ENCODE peak calls at places on chromosomes 6 and 20, in eight cellular contexts. W, S, O, E, R, C, Z and U are unnamed samples.

GRCh38 chr6:152348116-152348515 is 289.0 kb downstream of the SYNE1 start:
- DNase-seq in W (no peak), S (no peak), O (peak; percentile 59), E (no peak), R (peak; percentile 18), C (no peak), Z (no peak), U (no peak)

GRCh38 chr6:4388675-4389074 is 253.3 kb upstream of the ECI2 start:
- DNase-seq in W (no peak), S (no peak), O (peak; percentile 13), E (no peak), R (no peak), C (no peak), Z (no peak), U (peak; percentile 39)

GRCh38 chr20:59515013-59515905 is 89.1 kb upstream of the PHACTR3 start:
- DNase-seq in W (peak; percentile 75), S (no peak), O (peak; percentile 57), E (peak; percentile 52), R (peak; percentile 23), C (peak; percentile 22), Z (no peak), U (peak; percentile 47)

GRCh38 chr6:29011276-29011734 is 6.2 kb upstream of the ZNF311 start:
- DNase-seq in W (peak; percentile 24), S (no peak), O (peak; percentile 75), E (peak; percentile 70), R (peak; percentile 69), C (no peak), Z (peak; percentile 48), U (peak; percentile 48)

GRCh38 chr6:41546475-41546865 is 289 bp downstream of the FOXP4 start:
- DNase-seq in W (no peak), S (no peak), O (peak; percentile 47), E (peak; percentile 31), R (no peak), C (no peak), Z (no peak), U (no peak)

GRCh38 chr6:63997727-63998126 is 362.1 kb downstream of the PHF3 start:
- DNase-seq in W (no peak), S (no peak), O (no peak), E (no peak), R (no peak), C (no peak), Z (no peak), U (no peak)

GRCh38 chr6:70547313-70547712 is 19.4 kb upstream of the SDHAF4 start:
- DNase-seq in W (no peak), S (no peak), O (peak; percentile 44), E (peak; percentile 24), R (peak; percentile 17), C (no peak), Z (no peak), U (peak; percentile 16)

GRCh38 chr20:64035066-64035932 is 683 bp upstream of the C20orf204 start:
- DNase-seq in W (no peak), S (no peak), O (no peak), E (no peak), R (no peak), C (no peak), Z (no peak), U (no peak)

GRCh38 chr6:80932364-80932763 is 820.1 kb downstream of the TENT5A start:
- DNase-seq in W (no peak), S (peak; percentile 26), O (peak; percentile 62), E (peak; percentile 65), R (peak; percentile 83), C (no peak), Z (no peak), U (no peak)

GRCh38 chr6:15296735-15297134 is 50.9 kb downstream of the JARID2 start:
- DNase-seq in W (no peak), S (no peak), O (no peak), E (no peak), R (no peak), C (no peak), Z (no peak), U (no peak)

GRCh38 chr20:5714261-5715041 is 35.8 kb upstream of the SHLD1 start:
- DNase-seq in W (no peak), S (no peak), O (peak; percentile 76), E (no peak), R (no peak), C (no peak), Z (peak; percentile 81), U (no peak)

GRCh38 chr20:52744441-52744840 is 227.7 kb upstream of the TSHZ2 start:
- DNase-seq in W (no peak), S (no peak), O (no peak), E (no peak), R (no peak), C (no peak), Z (no peak), U (no peak)

GRCh38 chr6:170128811-170129681 is 161.8 kb downstream of the DLL1 start:
- DNase-seq in W (no peak), S (no peak), O (no peak), E (no peak), R (no peak), C (no peak), Z (peak; percentile 9), U (no peak)

DNA sequence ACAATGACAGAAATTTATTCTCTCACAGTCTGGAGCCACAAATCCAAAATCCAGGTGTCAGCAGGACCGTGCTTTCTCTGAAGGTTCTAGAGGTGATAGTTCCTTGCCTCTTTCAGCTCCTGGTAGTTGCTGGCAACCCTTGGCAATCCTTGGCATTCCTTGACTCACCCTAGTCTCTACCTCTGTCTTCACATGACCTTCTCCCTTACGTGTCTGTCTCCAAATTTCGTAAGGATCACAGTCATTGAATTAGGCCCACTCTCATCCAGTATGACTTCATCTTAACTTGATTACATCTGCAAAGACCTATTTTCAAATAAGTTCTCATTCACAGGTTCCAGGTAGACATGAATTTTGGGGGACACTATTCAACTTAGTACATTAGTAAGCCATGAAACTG is 143.1 kb downstream of the CEP57L1 start:
- DNase-seq in W (no peak), S (no peak), O (peak; percentile 68), E (peak; percentile 79), R (no peak), C (no peak), Z (no peak), U (no peak)
- H3K4me3 ChIP-seq in W (no peak overlapping the region), S (no peak overlapping the region), O (no peak overlapping the region), E (no peak overlapping the region), R (no peak overlapping the region), C (no peak overlapping the region), Z (no peak overlapping the region), U (no peak overlapping the region)

GRCh38 chr20:46151936-46152335 is 33.8 kb downstream of the CD40 start:
- DNase-seq in W (no peak), S (no peak), O (no peak), E (no peak), R (no peak), C (no peak), Z (no peak), U (no peak)
- TF ChIP-seq CTCF in W (no peak), S (peak; percentile 34), O (peak; percentile 19), E (peak; percentile 34), R (no peak), C (no peak), Z (no peak), U (peak; percentile 36)

GRCh38 chr6:168280020-168280898 is 39.3 kb downstream of the DACT2 start:
- DNase-seq in W (no peak), S (no peak), O (no peak), E (no peak), R (no peak), C (no peak), Z (no peak), U (no peak)

GRCh38 chr6:168278904-168279303 is 40.7 kb downstream of the DACT2 start:
- DNase-seq in W (no peak), S (no peak), O (no peak), E (no peak), R (no peak), C (no peak), Z (no peak), U (no peak)

GRCh38 chr6:168279403-168279935 is 40.1 kb downstream of the DACT2 start:
- DNase-seq in W (no peak), S (no peak), O (no peak), E (no peak), R (no peak), C (no peak), Z (no peak), U (no peak)

GRCh38 chr6:168281826-168282225 is 37.8 kb downstream of the DACT2 start:
- DNase-seq in W (no peak), S (no peak), O (no peak), E (no peak), R (no peak), C (no peak), Z (no peak), U (no peak)

DNA sequence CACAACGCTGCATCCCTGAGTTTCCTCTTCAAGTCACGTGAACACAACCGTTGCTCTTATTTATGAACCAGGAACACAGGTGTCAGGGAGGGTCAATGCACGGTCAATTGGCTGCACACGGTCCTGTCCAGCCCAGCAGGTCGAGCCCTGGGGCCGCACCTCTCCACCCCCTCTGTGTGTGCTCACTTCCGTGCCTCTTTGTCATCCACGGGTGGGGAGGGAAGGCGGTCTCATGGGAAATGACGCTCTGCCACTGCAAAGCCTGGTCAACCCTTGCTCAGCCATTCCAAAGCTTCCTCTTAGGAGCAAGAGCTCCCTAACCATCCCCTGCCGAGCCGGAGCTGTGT is 38.7 kb downstream of the DACT2 start:
- DNase-seq in W (no peak), S (no peak), O (no peak), E (no peak), R (no peak), C (no peak), Z (no peak), U (no peak)
- H3K4me3 ChIP-seq in W (no peak overlapping the region), S (no peak overlapping the region), O (no peak overlapping the region), E (no peak overlapping the region), R (no peak overlapping the region), C (no peak overlapping the region), Z (no peak overlapping the region), U (no peak overlapping the region)

GRCh38 chr20:9627219-9627618 is 112.8 kb downstream of the LAMP5 start:
- DNase-seq in W (no peak), S (no peak), O (no peak), E (no peak), R (no peak), C (no peak), Z (no peak), U (no peak)

GRCh38 chr20:9628166-9628565 is 113.8 kb downstream of the LAMP5 start:
- DNase-seq in W (no peak), S (no peak), O (peak; percentile 11), E (peak; percentile 18), R (no peak), C (no peak), Z (no peak), U (no peak)

GRCh38 chr20:9629821-9630220 is 115.4 kb downstream of the LAMP5 start:
- DNase-seq in W (no peak), S (no peak), O (no peak), E (no peak), R (no peak), C (no peak), Z (no peak), U (no peak)

GRCh38 chr20:9626357-9626756 is 112.0 kb downstream of the LAMP5 start:
- DNase-seq in W (no peak), S (no peak), O (no peak), E (no peak), R (no peak), C (no peak), Z (no peak), U (no peak)

GRCh38 chr20:9628589-9628988 is 114.2 kb downstream of the LAMP5 start:
- DNase-seq in W (no peak), S (no peak), O (no peak), E (no peak), R (no peak), C (no peak), Z (no peak), U (no peak)
- TF ChIP-seq CTCF in W (no peak), S (no peak), O (no peak), E (no peak), R (no peak), C (no peak), Z (no peak), U (no peak)